ENCODE peak calls at places on chromosomes 11 and 22, in five cellular contexts. S is activated CD8-positive, alpha-beta memory T cell treated with anti-CD3 and anti-CD28 coated beads for 4 hours; K is GM06990; T is stimulated activated CD8-positive, alpha-beta memory T cell treated with anti-CD3 and anti-CD28 coated beads, Interleukin-4, amount 100 ng/mL, for 24 hours; Q is GM20000. V is an unnamed sample.
A peak's percentile ranks its signal among the peaks of the same experiment; 100 is the strongest.

GRCh38 chr22:22931557-22932270 is 44.1 kb downstream of the IGLL5 start:
- DNase-seq in Q (no peak), K (peak; percentile 84), S (no peak), T (no peak), V (no peak)

GRCh38 chr11:105937738-105938137 is 84.3 kb downstream of the MSANTD4 start:
- DNase-seq in Q (no peak), K (no peak), S (no peak), T (no peak), V (no peak)

GRCh38 chr11:31237819-31238771 is 131.4 kb downstream of the DCDC1 start:
- DNase-seq in Q (no peak), S (no peak), T (no peak), K (no peak), V (no peak)

GRCh38 chr11:6968816-6969215 is 42.6 kb downstream of the ZNF215 start:
- DNase-seq in T (no peak), K (no peak), S (no peak), Q (no peak), V (peak; percentile 38)

GRCh38 chr11:91075032-91075695 is 852.3 kb upstream of the CHORDC1 start:
- DNase-seq in K (no peak), Q (no peak), S (no peak), T (no peak), V (no peak)

GRCh38 chr22:19774628-19775027 is 14.1 kb downstream of the TBX1 start:
- DNase-seq in T (no peak), Q (no peak), S (no peak), K (no peak), V (no peak)

GRCh38 chr11:71188886-71189767 is 63.2 kb downstream of the SHANK2 start:
- DNase-seq in S (no peak), Q (no peak), T (no peak), K (no peak), V (no peak)

GRCh38 chr22:24053481-24054226 is 42.5 kb downstream of the CABIN1 start:
- DNase-seq in S (no peak), Q (peak; percentile 62), K (peak; percentile 41), T (no peak), V (no peak)

GRCh38 chr11:41989800-41990380 is 530.4 kb upstream of the LRRC4C start:
- DNase-seq in K (no peak), Q (no peak), S (no peak), T (no peak), V (no peak)

GRCh38 chr11:44892843-44893242 is 57.8 kb downstream of the TP53I11 start:
- DNase-seq in T (no peak), S (no peak), K (no peak), Q (no peak), V (no peak)

GRCh38 chr11:93291146-93291545 is 39.4 kb upstream of the DEUP1 start:
- DNase-seq in Q (no peak), T (no peak), K (no peak), S (no peak), V (no peak)

GRCh38 chr22:23533771-23534191 is 46.3 kb downstream of the IGLL1 start:
- DNase-seq in S (no peak), T (no peak), K (no peak), Q (no peak), V (no peak)

GRCh38 chr11:87236368-87236767 is 198.6 kb downstream of the TMEM135 start:
- DNase-seq in K (no peak), T (no peak), S (no peak), Q (no peak), V (no peak)

GRCh38 chr11:115912484-115912945 is 408.3 kb upstream of the CADM1 start:
- DNase-seq in S (no peak), T (no peak), K (peak; percentile 58), Q (peak; percentile 28), V (no peak)

GRCh38 chr11:120648706-120649250 is 137.2 kb downstream of the GRIK4 start:
- DNase-seq in K (no peak), T (no peak), S (no peak), Q (no peak), V (no peak)

GRCh38 chr22:46951326-46951725 is 188.9 kb downstream of the TBC1D22A start:
- DNase-seq in K (no peak), T (no peak), S (no peak), Q (no peak), V (no peak)

GRCh38 chr11:93719310-93719709 is 22.0 kb downstream of the TAF1D start:
- DNase-seq in S (no peak), K (no peak), Q (no peak), T (no peak), V (no peak)

GRCh38 chr11:73192272-73192671 is 25.8 kb upstream of the P2RY2 start:
- DNase-seq in S (no peak), K (no peak), Q (no peak), T (no peak), V (no peak)

GRCh38 chr11:62539238-62539925 is 7.2 kb downstream of the AHNAK start:
- DNase-seq in K (no peak), T (peak; percentile 56), Q (no peak), S (no peak), V (peak; percentile 93)

GRCh38 chr11:2914475-2915195 is 14.6 kb downstream of the PHLDA2 start:
- DNase-seq in T (no peak), S (no peak), Q (no peak), K (no peak), V (no peak)

GRCh38 chr11:17798253-17798652 is 63.7 kb downstream of the KCNC1 start:
- DNase-seq in Q (no peak), T (no peak), S (no peak), K (no peak), V (no peak)

GRCh38 chr11:72569966-72570892 is 104.0 kb downstream of the PDE2A start:
- DNase-seq in S (no peak), K (no peak), T (no peak), Q (no peak), V (no peak)

GRCh38 chr22:45154383-45154782 is 9.3 kb upstream of the NUP50 start:
- DNase-seq in T (no peak), K (no peak), Q (no peak), S (no peak), V (no peak)

GRCh38 chr11:9118277-9118676 is 26.9 kb upstream of the SCUBE2 start:
- DNase-seq in K (no peak), T (no peak), Q (no peak), S (no peak), V (no peak)

GRCh38 chr11:121452609-121453150 is at the start of gene SORL1-AS1:
- DNase-seq in K (no peak), Q (peak; percentile 56), T (no peak), S (peak; percentile 52), V (no peak)